ENCODE peak calls at places on chromosomes 4 and X, in six cellular contexts. One of them, this sample, is unnamed.

GRCh38 chrX:112961981-112962380 is 121.3 kb upstream of the AMOT start:
- DNase-seq in cerebellar cortex: no peak
- DNase-seq in GM10248: no peak
- DNase-seq in stomach: no peak
- DNase-seq in PC-3: no peak
- DNase-seq in stimulated activated CD8-positive, alpha-beta memory T cell treated with anti-CD3 and anti-CD28 coated beads, Interleukin-2, amount 100 ng/mL, for 48 hours: no peak
- DNase-seq in this sample: no peak

GRCh38 chr4:103091601-103092223 is 7.9 kb downstream of the BDH2 start:
- DNase-seq in cerebellar cortex: peak; percentile 80
- DNase-seq in GM10248: peak; percentile 30
- DNase-seq in stomach: no peak
- DNase-seq in PC-3: peak; percentile 62
- DNase-seq in stimulated activated CD8-positive, alpha-beta memory T cell treated with anti-CD3 and anti-CD28 coated beads, Interleukin-2, amount 100 ng/mL, for 48 hours: no peak
- DNase-seq in this sample: no peak

GRCh38 chr4:180028682-180029081 is 2214.5 kb upstream of the TENM3 start:
- DNase-seq in cerebellar cortex: peak; percentile 51
- DNase-seq in GM10248: no peak
- DNase-seq in stomach: no peak
- DNase-seq in PC-3: peak; percentile 33
- DNase-seq in stimulated activated CD8-positive, alpha-beta memory T cell treated with anti-CD3 and anti-CD28 coated beads, Interleukin-2, amount 100 ng/mL, for 48 hours: no peak
- DNase-seq in this sample: no peak

GRCh38 chr4:38102942-38103604 is 142.9 kb downstream of the PTTG2 start:
- DNase-seq in cerebellar cortex: no peak
- DNase-seq in GM10248: no peak
- DNase-seq in stomach: no peak
- DNase-seq in PC-3: no peak
- DNase-seq in stimulated activated CD8-positive, alpha-beta memory T cell treated with anti-CD3 and anti-CD28 coated beads, Interleukin-2, amount 100 ng/mL, for 48 hours: no peak
- DNase-seq in this sample: no peak

GRCh38 chr4:21181716-21182115 is 481.5 kb downstream of the PACRGL start:
- DNase-seq in cerebellar cortex: no peak
- DNase-seq in GM10248: no peak
- DNase-seq in stomach: no peak
- DNase-seq in PC-3: no peak
- DNase-seq in stimulated activated CD8-positive, alpha-beta memory T cell treated with anti-CD3 and anti-CD28 coated beads, Interleukin-2, amount 100 ng/mL, for 48 hours: no peak
- DNase-seq in this sample: no peak

GRCh38 chr4:187504974-187505797 is 490.4 kb upstream of the ZFP42 start:
- DNase-seq in cerebellar cortex: no peak
- DNase-seq in GM10248: no peak
- DNase-seq in stomach: no peak
- DNase-seq in PC-3: no peak
- DNase-seq in stimulated activated CD8-positive, alpha-beta memory T cell treated with anti-CD3 and anti-CD28 coated beads, Interleukin-2, amount 100 ng/mL, for 48 hours: no peak
- DNase-seq in this sample: no peak

GRCh38 chr4:119731778-119732177 is 103.2 kb upstream of the PDE5A start:
- DNase-seq in cerebellar cortex: no peak
- DNase-seq in GM10248: no peak
- DNase-seq in stomach: no peak
- DNase-seq in PC-3: no peak
- DNase-seq in stimulated activated CD8-positive, alpha-beta memory T cell treated with anti-CD3 and anti-CD28 coated beads, Interleukin-2, amount 100 ng/mL, for 48 hours: no peak
- DNase-seq in this sample: no peak

GRCh38 chrX:13898603-13899002 is 81.7 kb upstream of the GPM6B start:
- DNase-seq in cerebellar cortex: no peak
- DNase-seq in GM10248: no peak
- DNase-seq in stomach: no peak
- DNase-seq in PC-3: peak; percentile 74
- DNase-seq in stimulated activated CD8-positive, alpha-beta memory T cell treated with anti-CD3 and anti-CD28 coated beads, Interleukin-2, amount 100 ng/mL, for 48 hours: no peak
- DNase-seq in this sample: no peak

GRCh38 chrX:108439961-108440696 is 491 bp downstream of the COL4A5 start:
- DNase-seq in cerebellar cortex: no peak
- DNase-seq in GM10248: no peak
- DNase-seq in stomach: no peak
- DNase-seq in PC-3: no peak
- DNase-seq in stimulated activated CD8-positive, alpha-beta memory T cell treated with anti-CD3 and anti-CD28 coated beads, Interleukin-2, amount 100 ng/mL, for 48 hours: no peak
- DNase-seq in this sample: no peak

GRCh38 chr4:20356565-20356964 is 104.9 kb downstream of the SLIT2 start:
- DNase-seq in cerebellar cortex: peak; percentile 5
- DNase-seq in GM10248: no peak
- DNase-seq in stomach: no peak
- DNase-seq in PC-3: no peak
- DNase-seq in stimulated activated CD8-positive, alpha-beta memory T cell treated with anti-CD3 and anti-CD28 coated beads, Interleukin-2, amount 100 ng/mL, for 48 hours: no peak
- DNase-seq in this sample: no peak

GRCh38 chr4:27931584-27931983 is 1070.9 kb downstream of the STIM2 start:
- DNase-seq in cerebellar cortex: no peak
- DNase-seq in GM10248: no peak
- DNase-seq in stomach: no peak
- DNase-seq in PC-3: no peak
- DNase-seq in stimulated activated CD8-positive, alpha-beta memory T cell treated with anti-CD3 and anti-CD28 coated beads, Interleukin-2, amount 100 ng/mL, for 48 hours: no peak
- DNase-seq in this sample: no peak

GRCh38 chr4:188396037-188396436 is 256.8 kb downstream of the TRIML1 start:
- DNase-seq in cerebellar cortex: no peak
- DNase-seq in GM10248: no peak
- DNase-seq in stomach: no peak
- DNase-seq in PC-3: no peak
- DNase-seq in stimulated activated CD8-positive, alpha-beta memory T cell treated with anti-CD3 and anti-CD28 coated beads, Interleukin-2, amount 100 ng/mL, for 48 hours: no peak
- DNase-seq in this sample: no peak

GRCh38 chrX:154598656-154599055 is 13.7 kb downstream of the CTAG1A start:
- DNase-seq in cerebellar cortex: no peak
- DNase-seq in GM10248: no peak
- DNase-seq in stomach: no peak
- DNase-seq in PC-3: no peak
- DNase-seq in stimulated activated CD8-positive, alpha-beta memory T cell treated with anti-CD3 and anti-CD28 coated beads, Interleukin-2, amount 100 ng/mL, for 48 hours: no peak
- DNase-seq in this sample: no peak

GRCh38 chr4:142367326-142368188 is 478.5 kb downstream of the INPP4B start:
- DNase-seq in cerebellar cortex: no peak
- DNase-seq in GM10248: no peak
- DNase-seq in stomach: no peak
- DNase-seq in PC-3: no peak
- DNase-seq in stimulated activated CD8-positive, alpha-beta memory T cell treated with anti-CD3 and anti-CD28 coated beads, Interleukin-2, amount 100 ng/mL, for 48 hours: no peak
- DNase-seq in this sample: no peak

GRCh38 chr4:140162596-140162995 is 8.6 kb upstream of the MAML3 start:
- DNase-seq in cerebellar cortex: no peak
- DNase-seq in GM10248: no peak
- DNase-seq in stomach: no peak
- DNase-seq in PC-3: no peak
- DNase-seq in stimulated activated CD8-positive, alpha-beta memory T cell treated with anti-CD3 and anti-CD28 coated beads, Interleukin-2, amount 100 ng/mL, for 48 hours: no peak
- DNase-seq in this sample: no peak

GRCh38 chrX:120781416-120781815 is 94.2 kb downstream of the CT47B1 start:
- DNase-seq in cerebellar cortex: no peak
- DNase-seq in GM10248: no peak
- DNase-seq in stomach: no peak
- DNase-seq in PC-3: no peak
- DNase-seq in stimulated activated CD8-positive, alpha-beta memory T cell treated with anti-CD3 and anti-CD28 coated beads, Interleukin-2, amount 100 ng/mL, for 48 hours: no peak
- DNase-seq in this sample: no peak

GRCh38 chr4:125719987-125720386 is 405.2 kb downstream of the FAT4 start:
- DNase-seq in cerebellar cortex: no peak
- DNase-seq in GM10248: no peak
- DNase-seq in stomach: no peak
- DNase-seq in PC-3: peak; percentile 85
- DNase-seq in stimulated activated CD8-positive, alpha-beta memory T cell treated with anti-CD3 and anti-CD28 coated beads, Interleukin-2, amount 100 ng/mL, for 48 hours: no peak
- DNase-seq in this sample: no peak

GRCh38 chr4:151165205-151166000 is 66.0 kb downstream of the RPS3A start:
- DNase-seq in cerebellar cortex: no peak
- DNase-seq in GM10248: no peak
- DNase-seq in stomach: no peak
- DNase-seq in PC-3: peak; percentile 27
- DNase-seq in stimulated activated CD8-positive, alpha-beta memory T cell treated with anti-CD3 and anti-CD28 coated beads, Interleukin-2, amount 100 ng/mL, for 48 hours: no peak
- DNase-seq in this sample: no peak

GRCh38 chrX:106952988-106953387 is 32.8 kb downstream of the CLDN2 start:
- DNase-seq in cerebellar cortex: peak; percentile 1
- DNase-seq in GM10248: no peak
- DNase-seq in stomach: no peak
- DNase-seq in PC-3: peak; percentile 49
- DNase-seq in stimulated activated CD8-positive, alpha-beta memory T cell treated with anti-CD3 and anti-CD28 coated beads, Interleukin-2, amount 100 ng/mL, for 48 hours: no peak
- DNase-seq in this sample: no peak

GRCh38 chr4:22129454-22130075 is 181.0 kb upstream of the KCNIP4 start:
- DNase-seq in cerebellar cortex: peak; percentile 16
- DNase-seq in GM10248: no peak
- DNase-seq in stomach: no peak
- DNase-seq in PC-3: peak; percentile 69
- DNase-seq in stimulated activated CD8-positive, alpha-beta memory T cell treated with anti-CD3 and anti-CD28 coated beads, Interleukin-2, amount 100 ng/mL, for 48 hours: peak; percentile 1
- DNase-seq in this sample: no peak

GRCh38 chrX:118499295-118499694 is 3.7 kb downstream of the DOCK11 start:
- DNase-seq in cerebellar cortex: no peak
- DNase-seq in GM10248: no peak
- DNase-seq in stomach: no peak
- DNase-seq in PC-3: no peak
- DNase-seq in stimulated activated CD8-positive, alpha-beta memory T cell treated with anti-CD3 and anti-CD28 coated beads, Interleukin-2, amount 100 ng/mL, for 48 hours: no peak
- DNase-seq in this sample: no peak

GRCh38 chr4:173169428-173170209 is 1.0 kb downstream of the GALNT7 start:
- DNase-seq in cerebellar cortex: no peak
- DNase-seq in GM10248: peak; percentile 90
- DNase-seq in stomach: peak; percentile 56
- DNase-seq in PC-3: peak; percentile 20
- DNase-seq in stimulated activated CD8-positive, alpha-beta memory T cell treated with anti-CD3 and anti-CD28 coated beads, Interleukin-2, amount 100 ng/mL, for 48 hours: peak; percentile 48
- DNase-seq in this sample: no peak

GRCh38 chr4:144649646-144650045 is 3.7 kb downstream of the HHIP start:
- DNase-seq in cerebellar cortex: no peak
- DNase-seq in GM10248: no peak
- DNase-seq in stomach: no peak
- DNase-seq in PC-3: no peak
- DNase-seq in stimulated activated CD8-positive, alpha-beta memory T cell treated with anti-CD3 and anti-CD28 coated beads, Interleukin-2, amount 100 ng/mL, for 48 hours: no peak
- DNase-seq in this sample: no peak

GRCh38 chrX:74656079-74656745 is 41.8 kb upstream of the RLIM start:
- DNase-seq in cerebellar cortex: no peak
- DNase-seq in GM10248: no peak
- DNase-seq in stomach: no peak
- DNase-seq in PC-3: no peak
- DNase-seq in stimulated activated CD8-positive, alpha-beta memory T cell treated with anti-CD3 and anti-CD28 coated beads, Interleukin-2, amount 100 ng/mL, for 48 hours: no peak
- DNase-seq in this sample: no peak

GRCh38 chr4:174912919-174913543 is 5.1 kb upstream of the ADAM29 start:
- DNase-seq in cerebellar cortex: no peak
- DNase-seq in GM10248: no peak
- DNase-seq in stomach: no peak
- DNase-seq in PC-3: no peak
- DNase-seq in stimulated activated CD8-positive, alpha-beta memory T cell treated with anti-CD3 and anti-CD28 coated beads, Interleukin-2, amount 100 ng/mL, for 48 hours: no peak
- DNase-seq in this sample: no peak

GRCh38 chrX:69121321-69122000 is 43.8 kb downstream of the PJA1 start:
- DNase-seq in cerebellar cortex: no peak
- DNase-seq in GM10248: no peak
- DNase-seq in stomach: no peak
- DNase-seq in PC-3: no peak
- DNase-seq in stimulated activated CD8-positive, alpha-beta memory T cell treated with anti-CD3 and anti-CD28 coated beads, Interleukin-2, amount 100 ng/mL, for 48 hours: no peak
- DNase-seq in this sample: no peak

GRCh38 chr4:76830612-76831474 is 67.1 kb downstream of the SOWAHB start:
- DNase-seq in cerebellar cortex: no peak
- DNase-seq in GM10248: no peak
- DNase-seq in stomach: peak; percentile 61
- DNase-seq in PC-3: peak; percentile 80
- DNase-seq in stimulated activated CD8-positive, alpha-beta memory T cell treated with anti-CD3 and anti-CD28 coated beads, Interleukin-2, amount 100 ng/mL, for 48 hours: no peak
- DNase-seq in this sample: no peak

GRCh38 chr4:146522862-146523205 is 1.1 kb upstream of the SLC10A7 start:
- DNase-seq in cerebellar cortex: peak; percentile 56
- DNase-seq in GM10248: peak; percentile 31
- DNase-seq in stomach: no peak
- DNase-seq in PC-3: peak; percentile 24
- DNase-seq in stimulated activated CD8-positive, alpha-beta memory T cell treated with anti-CD3 and anti-CD28 coated beads, Interleukin-2, amount 100 ng/mL, for 48 hours: no peak
- DNase-seq in this sample: no peak

GRCh38 chr4:24923550-24923949 is 10.7 kb upstream of the CCDC149 start:
- DNase-seq in cerebellar cortex: no peak
- DNase-seq in GM10248: no peak
- DNase-seq in stomach: no peak
- DNase-seq in PC-3: no peak
- DNase-seq in stimulated activated CD8-positive, alpha-beta memory T cell treated with anti-CD3 and anti-CD28 coated beads, Interleukin-2, amount 100 ng/mL, for 48 hours: no peak
- DNase-seq in this sample: no peak

GRCh38 chr4:8727546-8728510 is 135.3 kb downstream of the CPZ start:
- DNase-seq in cerebellar cortex: no peak
- DNase-seq in GM10248: no peak
- DNase-seq in stomach: peak; percentile 21
- DNase-seq in PC-3: no peak
- DNase-seq in stimulated activated CD8-positive, alpha-beta memory T cell treated with anti-CD3 and anti-CD28 coated beads, Interleukin-2, amount 100 ng/mL, for 48 hours: no peak
- DNase-seq in this sample: no peak

GRCh38 chr4:1598206-1598605 is 85.9 kb downstream of the FAM53A start:
- DNase-seq in cerebellar cortex: no peak
- DNase-seq in GM10248: no peak
- DNase-seq in stomach: no peak
- DNase-seq in PC-3: no peak
- DNase-seq in stimulated activated CD8-positive, alpha-beta memory T cell treated with anti-CD3 and anti-CD28 coated beads, Interleukin-2, amount 100 ng/mL, for 48 hours: no peak
- DNase-seq in this sample: no peak

GRCh38 chr4:10442976-10443375 is 14.2 kb downstream of the ZNF518B start:
- DNase-seq in cerebellar cortex: no peak
- DNase-seq in GM10248: no peak
- DNase-seq in stomach: no peak
- DNase-seq in PC-3: peak; percentile 8
- DNase-seq in stimulated activated CD8-positive, alpha-beta memory T cell treated with anti-CD3 and anti-CD28 coated beads, Interleukin-2, amount 100 ng/mL, for 48 hours: no peak
- DNase-seq in this sample: no peak

GRCh38 chr4:26459054-26459755 is 31.1 kb downstream of the CCKAR start:
- DNase-seq in cerebellar cortex: peak; percentile 55
- DNase-seq in GM10248: peak; percentile 65
- DNase-seq in stomach: no peak
- DNase-seq in PC-3: peak; percentile 65
- DNase-seq in stimulated activated CD8-positive, alpha-beta memory T cell treated with anti-CD3 and anti-CD28 coated beads, Interleukin-2, amount 100 ng/mL, for 48 hours: no peak
- DNase-seq in this sample: no peak